ENCODE peak calls at places on chromosomes 1 and 21, in eight cellular contexts. One of them, this sample, is unnamed.

GRCh38 chr1:150484861-150485260 is 2.4 kb upstream of the TARS2 start:
- DNase-seq in activated naive CD4-positive, alpha-beta T cell: no peak
- DNase-seq in PC-9: no peak
- DNase-seq in psoas muscle: no peak
- DNase-seq in sigmoid colon: no peak
- DNase-seq in activated naive CD8-positive, alpha-beta T cell treated with anti-CD3 and anti-CD28 coated beads, Interleukin-2, amount 50 U/mL, for 16 hours: no peak
- DNase-seq in AG08396: peak; percentile 33
- DNase-seq in nephron progenitor cell: no peak
- DNase-seq in this sample: no peak

GRCh38 chr1:1511533-1512285 is at the start of gene ATAD3A:
- DNase-seq in psoas muscle: peak; percentile 100
- DNase-seq in activated naive CD4-positive, alpha-beta T cell: peak; percentile 91
- DNase-seq in sigmoid colon: peak; percentile 99
- DNase-seq in PC-9: peak; percentile 89
- DNase-seq in activated naive CD8-positive, alpha-beta T cell treated with anti-CD3 and anti-CD28 coated beads, Interleukin-2, amount 50 U/mL, for 16 hours: peak; percentile 90
- DNase-seq in nephron progenitor cell: peak; percentile 97
- DNase-seq in AG08396: peak; percentile 99
- DNase-seq in this sample: peak; percentile 99

GRCh38 chr1:34684246-34684645 is 70.6 kb upstream of the GJB5 start:
- DNase-seq in AG08396: no peak
- DNase-seq in nephron progenitor cell: no peak
- DNase-seq in psoas muscle: no peak
- DNase-seq in sigmoid colon: no peak
- DNase-seq in PC-9: no peak
- DNase-seq in activated naive CD8-positive, alpha-beta T cell treated with anti-CD3 and anti-CD28 coated beads, Interleukin-2, amount 50 U/mL, for 16 hours: no peak
- DNase-seq in activated naive CD4-positive, alpha-beta T cell: no peak
- DNase-seq in this sample: no peak

GRCh38 chr21:34345892-34346291 is 17.9 kb upstream of the KCNE2 start:
- DNase-seq in psoas muscle: no peak
- DNase-seq in activated naive CD4-positive, alpha-beta T cell: no peak
- DNase-seq in AG08396: peak; percentile 78
- DNase-seq in PC-9: no peak
- DNase-seq in activated naive CD8-positive, alpha-beta T cell treated with anti-CD3 and anti-CD28 coated beads, Interleukin-2, amount 50 U/mL, for 16 hours: no peak
- DNase-seq in nephron progenitor cell: no peak
- DNase-seq in sigmoid colon: no peak
- DNase-seq in this sample: no peak

GRCh38 chr1:47323475-47324105 is 9.6 kb upstream of the STIL start:
- DNase-seq in activated naive CD4-positive, alpha-beta T cell: no peak
- DNase-seq in PC-9: peak; percentile 70
- DNase-seq in nephron progenitor cell: no peak
- DNase-seq in AG08396: no peak
- DNase-seq in sigmoid colon: no peak
- DNase-seq in psoas muscle: no peak
- DNase-seq in activated naive CD8-positive, alpha-beta T cell treated with anti-CD3 and anti-CD28 coated beads, Interleukin-2, amount 50 U/mL, for 16 hours: no peak
- DNase-seq in this sample: no peak

GRCh38 chr1:215824245-215824644 is 257.1 kb downstream of the KCTD3 start:
- DNase-seq in AG08396: peak; percentile 4
- DNase-seq in PC-9: no peak
- DNase-seq in sigmoid colon: no peak
- DNase-seq in activated naive CD8-positive, alpha-beta T cell treated with anti-CD3 and anti-CD28 coated beads, Interleukin-2, amount 50 U/mL, for 16 hours: no peak
- DNase-seq in activated naive CD4-positive, alpha-beta T cell: no peak
- DNase-seq in nephron progenitor cell: no peak
- DNase-seq in psoas muscle: no peak
- DNase-seq in this sample: no peak

GRCh38 chr21:31158789-31159581 is 120.7 kb upstream of the KRTAP19-8 start:
- DNase-seq in PC-9: no peak
- DNase-seq in psoas muscle: no peak
- DNase-seq in nephron progenitor cell: no peak
- DNase-seq in sigmoid colon: no peak
- DNase-seq in activated naive CD8-positive, alpha-beta T cell treated with anti-CD3 and anti-CD28 coated beads, Interleukin-2, amount 50 U/mL, for 16 hours: no peak
- DNase-seq in activated naive CD4-positive, alpha-beta T cell: no peak
- DNase-seq in AG08396: no peak
- DNase-seq in this sample: no peak

GRCh38 chr21:25191141-25191540 is 416.1 kb downstream of the MRPL39 start:
- DNase-seq in nephron progenitor cell: no peak
- DNase-seq in PC-9: no peak
- DNase-seq in AG08396: no peak
- DNase-seq in sigmoid colon: no peak
- DNase-seq in psoas muscle: no peak
- DNase-seq in activated naive CD4-positive, alpha-beta T cell: no peak
- DNase-seq in activated naive CD8-positive, alpha-beta T cell treated with anti-CD3 and anti-CD28 coated beads, Interleukin-2, amount 50 U/mL, for 16 hours: no peak
- DNase-seq in this sample: no peak

GRCh38 chr1:11062965-11063401 is 3.2 kb upstream of the SRM start:
- DNase-seq in nephron progenitor cell: no peak
- DNase-seq in sigmoid colon: peak; percentile 40
- DNase-seq in psoas muscle: peak; percentile 14
- DNase-seq in activated naive CD4-positive, alpha-beta T cell: no peak
- DNase-seq in AG08396: no peak
- DNase-seq in PC-9: no peak
- DNase-seq in activated naive CD8-positive, alpha-beta T cell treated with anti-CD3 and anti-CD28 coated beads, Interleukin-2, amount 50 U/mL, for 16 hours: no peak
- DNase-seq in this sample: no peak

GRCh38 chr1:155166373-155167165 is 6.5 kb downstream of the KRTCAP2 start:
- DNase-seq in AG08396: no peak
- DNase-seq in psoas muscle: peak; percentile 83
- DNase-seq in nephron progenitor cell: peak; percentile 58
- DNase-seq in PC-9: no peak
- DNase-seq in sigmoid colon: peak; percentile 89
- DNase-seq in activated naive CD4-positive, alpha-beta T cell: no peak
- DNase-seq in activated naive CD8-positive, alpha-beta T cell treated with anti-CD3 and anti-CD28 coated beads, Interleukin-2, amount 50 U/mL, for 16 hours: no peak
- DNase-seq in this sample: no peak

GRCh38 chr21:36155603-36156338 is 853 bp upstream of the DOP1B start:
- DNase-seq in AG08396: no peak
- DNase-seq in PC-9: peak; percentile 82
- DNase-seq in nephron progenitor cell: no peak
- DNase-seq in activated naive CD8-positive, alpha-beta T cell treated with anti-CD3 and anti-CD28 coated beads, Interleukin-2, amount 50 U/mL, for 16 hours: no peak
- DNase-seq in psoas muscle: peak; percentile 62
- DNase-seq in activated naive CD4-positive, alpha-beta T cell: no peak
- DNase-seq in sigmoid colon: peak; percentile 69
- DNase-seq in this sample: no peak

GRCh38 chr1:9867408-9868243 is 42.4 kb downstream of the CTNNBIP1 start:
- DNase-seq in psoas muscle: peak; percentile 90
- DNase-seq in PC-9: no peak
- DNase-seq in activated naive CD4-positive, alpha-beta T cell: peak; percentile 89
- DNase-seq in AG08396: peak; percentile 88
- DNase-seq in sigmoid colon: peak; percentile 89
- DNase-seq in activated naive CD8-positive, alpha-beta T cell treated with anti-CD3 and anti-CD28 coated beads, Interleukin-2, amount 50 U/mL, for 16 hours: peak; percentile 73
- DNase-seq in nephron progenitor cell: peak; percentile 89
- DNase-seq in this sample: peak; percentile 92

GRCh38 chr1:214423045-214423444 is 128.4 kb downstream of the PTPN14 start:
- DNase-seq in psoas muscle: no peak
- DNase-seq in nephron progenitor cell: no peak
- DNase-seq in sigmoid colon: no peak
- DNase-seq in PC-9: no peak
- DNase-seq in activated naive CD8-positive, alpha-beta T cell treated with anti-CD3 and anti-CD28 coated beads, Interleukin-2, amount 50 U/mL, for 16 hours: no peak
- DNase-seq in activated naive CD4-positive, alpha-beta T cell: no peak
- DNase-seq in AG08396: no peak
- DNase-seq in this sample: no peak

GRCh38 chr1:214209260-214209808 is 71.6 kb upstream of the SMYD2 start:
- DNase-seq in activated naive CD4-positive, alpha-beta T cell: no peak
- DNase-seq in nephron progenitor cell: no peak
- DNase-seq in AG08396: no peak
- DNase-seq in PC-9: no peak
- DNase-seq in activated naive CD8-positive, alpha-beta T cell treated with anti-CD3 and anti-CD28 coated beads, Interleukin-2, amount 50 U/mL, for 16 hours: no peak
- DNase-seq in psoas muscle: no peak
- DNase-seq in sigmoid colon: no peak
- DNase-seq in this sample: no peak

GRCh38 chr1:218587890-218588289 is 242.8 kb downstream of the TGFB2 start:
- DNase-seq in activated naive CD4-positive, alpha-beta T cell: no peak
- DNase-seq in sigmoid colon: no peak
- DNase-seq in nephron progenitor cell: no peak
- DNase-seq in PC-9: no peak
- DNase-seq in activated naive CD8-positive, alpha-beta T cell treated with anti-CD3 and anti-CD28 coated beads, Interleukin-2, amount 50 U/mL, for 16 hours: no peak
- DNase-seq in psoas muscle: no peak
- DNase-seq in AG08396: no peak
- DNase-seq in this sample: no peak

GRCh38 chr1:48216276-48216675 is 6.2 kb upstream of the SLC5A9 start:
- DNase-seq in nephron progenitor cell: no peak
- DNase-seq in activated naive CD4-positive, alpha-beta T cell: no peak
- DNase-seq in AG08396: no peak
- DNase-seq in sigmoid colon: no peak
- DNase-seq in psoas muscle: no peak
- DNase-seq in activated naive CD8-positive, alpha-beta T cell treated with anti-CD3 and anti-CD28 coated beads, Interleukin-2, amount 50 U/mL, for 16 hours: no peak
- DNase-seq in PC-9: no peak
- DNase-seq in this sample: no peak

GRCh38 chr1:210010161-210010560 is 72.1 kb downstream of the SYT14 start:
- DNase-seq in nephron progenitor cell: no peak
- DNase-seq in AG08396: no peak
- DNase-seq in activated naive CD8-positive, alpha-beta T cell treated with anti-CD3 and anti-CD28 coated beads, Interleukin-2, amount 50 U/mL, for 16 hours: no peak
- DNase-seq in activated naive CD4-positive, alpha-beta T cell: no peak
- DNase-seq in PC-9: no peak
- DNase-seq in sigmoid colon: no peak
- DNase-seq in psoas muscle: no peak
- DNase-seq in this sample: no peak

GRCh38 chr1:153763365-153764225 is 11.6 kb upstream of the SLC27A3 start:
- DNase-seq in activated naive CD4-positive, alpha-beta T cell: no peak
- DNase-seq in PC-9: no peak
- DNase-seq in AG08396: no peak
- DNase-seq in psoas muscle: no peak
- DNase-seq in activated naive CD8-positive, alpha-beta T cell treated with anti-CD3 and anti-CD28 coated beads, Interleukin-2, amount 50 U/mL, for 16 hours: no peak
- DNase-seq in sigmoid colon: no peak
- DNase-seq in nephron progenitor cell: no peak
- DNase-seq in this sample: no peak

GRCh38 chr1:78650114-78650513 is 483 bp downstream of the IFI44 start:
- DNase-seq in PC-9: no peak
- DNase-seq in AG08396: no peak
- DNase-seq in activated naive CD4-positive, alpha-beta T cell: no peak
- DNase-seq in activated naive CD8-positive, alpha-beta T cell treated with anti-CD3 and anti-CD28 coated beads, Interleukin-2, amount 50 U/mL, for 16 hours: no peak
- DNase-seq in sigmoid colon: no peak
- DNase-seq in nephron progenitor cell: no peak
- DNase-seq in psoas muscle: no peak
- DNase-seq in this sample: no peak

GRCh38 chr1:2135866-2136265 is 58.7 kb downstream of the FAAP20 start:
- DNase-seq in AG08396: no peak
- DNase-seq in activated naive CD4-positive, alpha-beta T cell: no peak
- DNase-seq in psoas muscle: no peak
- DNase-seq in sigmoid colon: no peak
- DNase-seq in activated naive CD8-positive, alpha-beta T cell treated with anti-CD3 and anti-CD28 coated beads, Interleukin-2, amount 50 U/mL, for 16 hours: no peak
- DNase-seq in PC-9: no peak
- DNase-seq in nephron progenitor cell: no peak
- DNase-seq in this sample: no peak

GRCh38 chr1:57839488-57839887 is 415.6 kb upstream of the DAB1 start:
- DNase-seq in sigmoid colon: no peak
- DNase-seq in activated naive CD8-positive, alpha-beta T cell treated with anti-CD3 and anti-CD28 coated beads, Interleukin-2, amount 50 U/mL, for 16 hours: no peak
- DNase-seq in PC-9: no peak
- DNase-seq in nephron progenitor cell: no peak
- DNase-seq in activated naive CD4-positive, alpha-beta T cell: no peak
- DNase-seq in AG08396: no peak
- DNase-seq in psoas muscle: no peak
- DNase-seq in this sample: no peak

GRCh38 chr1:66251521-66251920 is 282.4 kb upstream of the SGIP1 start:
- DNase-seq in nephron progenitor cell: no peak
- DNase-seq in sigmoid colon: no peak
- DNase-seq in PC-9: no peak
- DNase-seq in activated naive CD4-positive, alpha-beta T cell: no peak
- DNase-seq in AG08396: no peak
- DNase-seq in activated naive CD8-positive, alpha-beta T cell treated with anti-CD3 and anti-CD28 coated beads, Interleukin-2, amount 50 U/mL, for 16 hours: no peak
- DNase-seq in psoas muscle: no peak
- DNase-seq in this sample: no peak

GRCh38 chr1:31297273-31298247 is 728 bp downstream of the ZCCHC17 start:
- DNase-seq in psoas muscle: no peak
- DNase-seq in PC-9: peak; percentile 50
- DNase-seq in activated naive CD8-positive, alpha-beta T cell treated with anti-CD3 and anti-CD28 coated beads, Interleukin-2, amount 50 U/mL, for 16 hours: no peak
- DNase-seq in nephron progenitor cell: no peak
- DNase-seq in sigmoid colon: no peak
- DNase-seq in activated naive CD4-positive, alpha-beta T cell: no peak
- DNase-seq in AG08396: peak; percentile 9
- DNase-seq in this sample: no peak

GRCh38 chr21:42068592-42068991 is 2.5 kb upstream of the UMODL1 start:
- DNase-seq in psoas muscle: peak; percentile 6
- DNase-seq in activated naive CD8-positive, alpha-beta T cell treated with anti-CD3 and anti-CD28 coated beads, Interleukin-2, amount 50 U/mL, for 16 hours: no peak
- DNase-seq in sigmoid colon: no peak
- DNase-seq in AG08396: no peak
- DNase-seq in activated naive CD4-positive, alpha-beta T cell: no peak
- DNase-seq in nephron progenitor cell: no peak
- DNase-seq in PC-9: no peak
- DNase-seq in this sample: no peak

GRCh38 chr1:67840449-67840848 is 7.2 kb upstream of the GNG12 start:
- DNase-seq in psoas muscle: no peak
- DNase-seq in PC-9: peak; percentile 75
- DNase-seq in activated naive CD4-positive, alpha-beta T cell: no peak
- DNase-seq in sigmoid colon: no peak
- DNase-seq in AG08396: peak; percentile 65
- DNase-seq in nephron progenitor cell: no peak
- DNase-seq in activated naive CD8-positive, alpha-beta T cell treated with anti-CD3 and anti-CD28 coated beads, Interleukin-2, amount 50 U/mL, for 16 hours: no peak
- DNase-seq in this sample: no peak

GRCh38 chr1:41442697-41443251 is 41.7 kb downstream of the EDN2 start:
- DNase-seq in sigmoid colon: no peak
- DNase-seq in nephron progenitor cell: no peak
- DNase-seq in AG08396: no peak
- DNase-seq in activated naive CD8-positive, alpha-beta T cell treated with anti-CD3 and anti-CD28 coated beads, Interleukin-2, amount 50 U/mL, for 16 hours: no peak
- DNase-seq in PC-9: no peak
- DNase-seq in activated naive CD4-positive, alpha-beta T cell: no peak
- DNase-seq in psoas muscle: no peak
- DNase-seq in this sample: no peak

GRCh38 chr1:166390406-166390805 is 223.6 kb upstream of the FAM78B start:
- DNase-seq in psoas muscle: no peak
- DNase-seq in sigmoid colon: no peak
- DNase-seq in PC-9: no peak
- DNase-seq in activated naive CD4-positive, alpha-beta T cell: no peak
- DNase-seq in AG08396: no peak
- DNase-seq in nephron progenitor cell: no peak
- DNase-seq in activated naive CD8-positive, alpha-beta T cell treated with anti-CD3 and anti-CD28 coated beads, Interleukin-2, amount 50 U/mL, for 16 hours: no peak
- DNase-seq in this sample: no peak

GRCh38 chr1:160006312-160006940 is 25.4 kb downstream of the PIGM start:
- DNase-seq in nephron progenitor cell: peak; percentile 80
- DNase-seq in activated naive CD8-positive, alpha-beta T cell treated with anti-CD3 and anti-CD28 coated beads, Interleukin-2, amount 50 U/mL, for 16 hours: peak; percentile 54
- DNase-seq in PC-9: peak; percentile 60
- DNase-seq in activated naive CD4-positive, alpha-beta T cell: peak; percentile 65
- DNase-seq in sigmoid colon: peak; percentile 76
- DNase-seq in psoas muscle: peak; percentile 67
- DNase-seq in AG08396: peak; percentile 71
- DNase-seq in this sample: no peak

This sample was measured in cardiac septum.